ENCODE peak calls at places on chromosomes 12 and 14, in seven cellular contexts. One of them, this sample, is unnamed.

GRCh38 chr12:69985656-69986055 is 160.6 kb downstream of the MYRFL start:
- DNase-seq in stromal cell of bone marrow: no peak
- DNase-seq in hepatic stellate cell: no peak
- DNase-seq in HT-29: peak; percentile 70
- DNase-seq in K562: peak; percentile 32
- DNase-seq in T-cell: no peak
- DNase-seq in IMR-90: no peak
- DNase-seq in this sample: peak; percentile 16

GRCh38 chr12:85823436-85824179 is 12.6 kb downstream of the RASSF9 start:
- DNase-seq in IMR-90: peak; percentile 42
- DNase-seq in hepatic stellate cell: no peak
- DNase-seq in HT-29: no peak
- DNase-seq in K562: no peak
- DNase-seq in T-cell: no peak
- DNase-seq in stromal cell of bone marrow: peak; percentile 33
- DNase-seq in this sample: no peak

GRCh38 chr14:91805659-91806058 is 61.7 kb downstream of the TC2N start:
- DNase-seq in stromal cell of bone marrow: no peak
- DNase-seq in IMR-90: no peak
- DNase-seq in K562: no peak
- DNase-seq in HT-29: no peak
- DNase-seq in T-cell: no peak
- DNase-seq in hepatic stellate cell: no peak
- DNase-seq in this sample: no peak

GRCh38 chr12:105419606-105420005 is 89.1 kb downstream of the C12orf75 start:
- DNase-seq in hepatic stellate cell: no peak
- DNase-seq in T-cell: no peak
- DNase-seq in stromal cell of bone marrow: no peak
- DNase-seq in HT-29: no peak
- DNase-seq in IMR-90: no peak
- DNase-seq in K562: no peak
- DNase-seq in this sample: no peak

GRCh38 chr12:57214398-57214781 is 2.2 kb upstream of the NXPH4 start:
- DNase-seq in hepatic stellate cell: peak; percentile 72
- DNase-seq in K562: peak; percentile 80
- DNase-seq in stromal cell of bone marrow: no peak
- DNase-seq in HT-29: peak; percentile 78
- DNase-seq in T-cell: peak; percentile 39
- DNase-seq in IMR-90: peak; percentile 50
- DNase-seq in this sample: peak; percentile 76

GRCh38 chr14:67697006-67697405 is 1.4 kb upstream of the RDH11 start:
- DNase-seq in hepatic stellate cell: no peak
- DNase-seq in HT-29: no peak
- DNase-seq in T-cell: no peak
- DNase-seq in stromal cell of bone marrow: no peak
- DNase-seq in IMR-90: no peak
- DNase-seq in K562: no peak
- DNase-seq in this sample: no peak

GRCh38 chr14:53306926-53307325 is 153.8 kb upstream of the DDHD1 start:
- DNase-seq in T-cell: no peak
- DNase-seq in hepatic stellate cell: peak; percentile 9
- DNase-seq in IMR-90: peak; percentile 71
- DNase-seq in HT-29: no peak
- DNase-seq in K562: peak; percentile 2
- DNase-seq in stromal cell of bone marrow: peak; percentile 30
- DNase-seq in this sample: no peak

GRCh38 chr14:87628129-87628528 is 364.9 kb downstream of the GALC start:
- DNase-seq in T-cell: no peak
- DNase-seq in IMR-90: peak; percentile 1
- DNase-seq in hepatic stellate cell: no peak
- DNase-seq in stromal cell of bone marrow: peak; percentile 96
- DNase-seq in K562: no peak
- DNase-seq in HT-29: no peak
- DNase-seq in this sample: no peak

GRCh38 chr14:65790185-65790815 is 377.8 kb downstream of the FUT8 start:
- DNase-seq in hepatic stellate cell: no peak
- DNase-seq in IMR-90: no peak
- DNase-seq in K562: no peak
- DNase-seq in T-cell: no peak
- DNase-seq in HT-29: no peak
- DNase-seq in stromal cell of bone marrow: no peak
- DNase-seq in this sample: no peak

This sample was measured in NCI-H460.